ENCODE peak calls at places on chromosomes 5 and 9, in four cellular contexts. N is uterus, G is tibial artery, Y is mesothelial cell of epicardium. R is an unnamed sample.

GRCh38 chr5:158013939-158014338 is 155.0 kb upstream of the CLINT1 start:
- DNase-seq in N (no peak), G (no peak), Y (peak; percentile 42), R (no peak)

GRCh38 chr5:145847499-145848497 is 12.7 kb upstream of the PRELID2 start:
- DNase-seq in N (no peak), G (no peak), Y (no peak), R (no peak)

GRCh38 chr9:135500071-135500524 is 384 bp upstream of the MRPS2 start:
- DNase-seq in N (no peak), G (no peak), Y (no peak), R (no peak)

GRCh38 chr9:127181315-127181580 is 58.8 kb upstream of the ANGPTL2 start:
- DNase-seq in N (peak; percentile 11), G (peak; percentile 44), Y (no peak), R (no peak)

GRCh38 chr9:7336356-7337075 is 463.1 kb downstream of the DMAC1 start:
- DNase-seq in N (no peak), G (no peak), Y (no peak), R (no peak)

GRCh38 chr5:36878421-36879088 is 2.0 kb downstream of the NIPBL start:
- DNase-seq in N (no peak), G (no peak), Y (no peak), R (no peak)

GRCh38 chr5:172860520-172861443 is 26.7 kb downstream of the ERGIC1 start:
- DNase-seq in N (peak; percentile 92), G (peak; percentile 97), Y (no peak), R (no peak)

GRCh38 chr9:4986291-4986690 is 1.2 kb downstream of the JAK2 start:
- DNase-seq in N (no peak), G (no peak), Y (no peak), R (no peak)

GRCh38 chr5:156824800-156825199 is 25.3 kb upstream of the PPP1R2B start:
- DNase-seq in N (no peak), G (no peak), Y (no peak), R (no peak)

GRCh38 chr9:2179557-2179956 is 164.4 kb downstream of the SMARCA2 start:
- DNase-seq in N (no peak), G (no peak), Y (no peak), R (no peak)
- TF ChIP-seq CTCF in N (no peak), G (no peak), Y (no peak), R (no peak)

GRCh38 chr9:128190013-128190412 is 1.4 kb downstream of the CIZ1 start:
- DNase-seq in N (no peak), G (no peak), Y (no peak), R (no peak)

GRCh38 chr9:128191406-128192046 is at the start of gene CIZ1:
- DNase-seq in N (peak; percentile 72), G (peak; percentile 89), Y (peak; percentile 82), R (peak; percentile 79)

GRCh38 chr9:128193469-128194096 is 2.2 kb upstream of the CIZ1 start:
- DNase-seq in N (no peak), G (no peak), Y (no peak), R (no peak)

GRCh38 chr9:128190516-128191405 is 611 bp downstream of the CIZ1 start:
- DNase-seq in N (peak; percentile 43), G (no peak), Y (no peak), R (no peak)

DNA sequence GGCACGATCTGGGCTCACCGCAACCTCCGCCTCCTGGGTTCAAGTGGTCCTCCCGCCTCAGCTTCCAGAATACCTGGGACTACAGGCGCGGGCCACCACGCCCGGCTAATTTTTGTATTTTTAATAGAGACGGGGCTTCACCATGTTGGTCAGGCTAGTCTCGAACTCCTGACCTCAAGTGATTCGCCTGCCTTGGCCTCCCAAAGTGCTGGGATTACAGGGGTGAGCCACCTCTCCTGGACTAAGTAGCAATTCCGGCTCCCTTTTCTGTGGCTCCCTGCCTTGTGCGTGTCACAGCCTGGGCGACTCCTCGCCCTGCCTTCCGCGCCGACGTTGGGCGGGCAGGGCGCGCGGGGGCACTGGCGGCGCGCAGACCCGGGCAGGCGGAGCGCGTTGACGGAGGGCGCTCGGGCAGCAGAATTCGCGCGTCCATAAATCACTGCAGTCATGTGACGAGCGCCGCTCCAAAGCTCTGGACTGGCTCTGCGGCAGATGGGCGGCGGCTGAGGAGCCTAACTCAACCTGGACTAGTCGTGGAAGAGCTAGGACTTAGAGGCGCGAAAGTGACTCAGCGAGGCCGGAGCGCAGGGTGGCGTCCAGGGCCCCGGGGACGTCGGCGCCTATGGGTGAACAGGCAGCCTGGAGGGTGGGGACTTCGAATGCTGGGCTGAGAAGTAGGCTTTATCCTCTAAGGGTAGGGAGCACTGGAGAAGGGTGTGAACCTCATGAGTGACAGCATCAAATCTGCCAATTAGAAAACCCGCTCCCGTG is 1.4 kb upstream of the CIZ1 start:
- DNase-seq in N (peak; percentile 85), G (peak; percentile 96), Y (no peak), R (peak; percentile 79)
- TF ChIP-seq CTCF in N (peak; percentile 7), G (no peak), Y (no peak), R (no peak)

GRCh38 chr5:19538607-19539006 is 449.4 kb downstream of the CDH18 start:
- DNase-seq in N (no peak), G (no peak), Y (no peak), R (no peak)
- TF ChIP-seq CTCF in N (no peak), G (no peak), Y (no peak), R (no peak)

GRCh38 chr9:33498387-33498786 is 24.7 kb upstream of the NOL6 start:
- DNase-seq in N (no peak), G (no peak), Y (no peak), R (no peak)
- TF ChIP-seq CTCF in N (no peak), G (peak; percentile 14), Y (peak; percentile 28), R (peak; percentile 18)

GRCh38 chr5:116947691-116948528 is 373.3 kb upstream of the SEMA6A start:
- DNase-seq in N (peak; percentile 15), G (no peak), Y (no peak), R (no peak)
- TF ChIP-seq CTCF in N (peak; percentile 38), G (peak; percentile 47), Y (no peak), R (peak; percentile 59)

GRCh38 chr5:142717582-142718215 is 31.8 kb upstream of the FGF1 start:
- DNase-seq in N (peak; percentile 36), G (no peak), Y (no peak), R (no peak)
- TF ChIP-seq CTCF in N (peak; percentile 92), G (peak; percentile 74), Y (no peak), R (peak; percentile 24)

GRCh38 chr5:141398608-141399007 is 861 bp downstream of the PCDHGB5 start:
- DNase-seq in N (no peak), G (no peak), Y (no peak), R (no peak)

GRCh38 chr5:141389153-141390042 is 1.9 kb downstream of the PCDHGB4 start:
- DNase-seq in N (no peak), G (no peak), Y (no peak), R (no peak)

GRCh38 chr5:141388661-141389060 is 1.2 kb downstream of the PCDHGB4 start:
- DNase-seq in N (no peak), G (no peak), Y (no peak), R (no peak)

GRCh38 chr5:141393267-141393666 is 834 bp downstream of the PCDHGA8 start:
- DNase-seq in N (no peak), G (no peak), Y (no peak), R (no peak)

GRCh38 chr5:141392429-141393198 is at the start of gene PCDHGA8:
- DNase-seq in N (no peak), G (no peak), Y (no peak), R (no peak)
- TF ChIP-seq CTCF in N (no peak), G (no peak), Y (no peak), R (no peak)

DNA sequence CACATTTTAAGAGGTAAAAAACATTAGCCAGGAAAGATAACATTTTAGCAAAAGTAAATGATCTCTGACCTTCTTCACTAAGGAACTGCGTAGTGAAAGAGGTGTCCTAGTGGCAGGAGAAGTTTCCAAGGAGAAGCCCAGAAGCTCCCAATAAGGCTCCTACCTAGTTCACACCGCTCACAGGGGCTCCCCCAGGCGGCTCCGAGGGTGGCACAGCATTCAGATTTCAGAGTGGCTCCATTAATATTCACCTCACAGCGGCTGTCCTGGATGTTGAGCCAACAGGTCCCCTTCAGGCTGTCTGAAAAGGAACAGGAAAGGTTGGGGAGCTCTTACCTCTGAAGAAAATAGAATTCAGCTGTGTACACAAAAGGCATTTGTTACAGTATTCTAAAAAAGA is 187.3 kb downstream of the FBN2 start:
- DNase-seq in N (no peak), G (no peak), Y (no peak), R (no peak)
- TF ChIP-seq CTCF in N (no peak), G (no peak), Y (no peak), R (no peak)

R was measured in D721Med.